ENCODE peak calls at places on chromosomes 1 and 21, in five cellular contexts. G is AG09309, M is brain microvascular endothelial cell, D is astrocyte of the spinal cord, A is cardiac muscle cell. X is an unnamed sample.

GRCh38 chr1:63662846-63663245 is 69.6 kb downstream of the PGM1 start:
- DNase-seq in G (no peak), M (peak), D (peak), A (no peak), X (no peak)

GRCh38 chr1:77655431-77655974 is 27.0 kb downstream of the ZZZ3 start:
- DNase-seq in G (no peak), M (no peak), D (no peak), A (peak), X (no peak)

GRCh38 chr1:206579747-206580437 is 32.4 kb downstream of the EIF2D start:
- DNase-seq in G (peak), M (no peak), D (peak), A (no peak), X (no peak)

GRCh38 chr1:60063561-60063960 is 10.0 kb downstream of the C1orf87 start:
- DNase-seq in G (no peak), M (no peak), D (no peak), A (no peak), X (no peak)

GRCh38 chr1:88736633-88737248 is 52.7 kb downstream of the PKN2 start:
- DNase-seq in G (peak), M (peak), D (peak), A (no peak), X (no peak)

GRCh38 chr1:227357229-227358078 is 39.2 kb upstream of the CDC42BPA start:
- DNase-seq in G (no peak), M (peak), D (peak), A (peak), X (no peak)

GRCh38 chr1:92425617-92426016 is 61.1 kb downstream of the GFI1 start:
- DNase-seq in G (no peak), M (no peak), D (no peak), A (no peak), X (no peak)

GRCh38 chr1:225746361-225747179 is 31.1 kb upstream of the SRP9 start:
- DNase-seq in G (peak), M (peak), D (peak), A (no peak), X (no peak)

GRCh38 chr1:1605034-1605591 is 5.2 kb upstream of the FNDC10 start:
- DNase-seq in G (no peak), M (no peak), D (no peak), A (no peak), X (peak)

GRCh38 chr1:86018311-86018923 is 138.2 kb downstream of the COL24A1 start:
- DNase-seq in G (no peak), M (peak), D (peak), A (peak), X (no peak)

GRCh38 chr1:101025283-101025679 is 303 bp downstream of the DPH5 start:
- DNase-seq in G (no peak), M (no peak), D (no peak), A (peak), X (no peak)

GRCh38 chr1:53197301-53198205 is 929 bp downstream of the CPT2 start:
- DNase-seq in G (no peak), M (no peak), D (no peak), A (peak), X (no peak)

GRCh38 chr1:47914218-47914937 is 82.8 kb downstream of the TRABD2B start:
- DNase-seq in G (no peak), M (no peak), D (no peak), A (no peak), X (no peak)

GRCh38 chr1:31793086-31793485 is 22.7 kb downstream of the SPOCD1 start:
- DNase-seq in G (no peak), M (no peak), D (no peak), A (no peak), X (no peak)

GRCh38 chr1:90881034-90881433 is 140.8 kb downstream of the ZNF644 start:
- DNase-seq in G (no peak), M (no peak), D (no peak), A (no peak), X (no peak)

GRCh38 chr1:231214918-231215675 is 25.9 kb upstream of the GNPAT start:
- DNase-seq in G (no peak), M (no peak), D (no peak), A (no peak), X (no peak)

GRCh38 chr1:33927721-33928120 is 63.8 kb downstream of the HMGB4 start:
- DNase-seq in G (no peak), M (no peak), D (no peak), A (no peak), X (no peak)

GRCh38 chr1:147389532-147390184 is 147.2 kb downstream of the CHD1L start:
- DNase-seq in G (peak), M (peak), D (peak), A (peak), X (no peak)

GRCh38 chr1:21072721-21073120 is 104.0 kb downstream of the EIF4G3 start:
- DNase-seq in G (peak), M (peak), D (peak), A (no peak), X (no peak)

GRCh38 chr21:15063081-15063820 is 1.5 kb downstream of the NRIP1 start:
- DNase-seq in G (no peak), M (no peak), D (peak), A (peak), X (no peak)

GRCh38 chr1:66207484-66207883 is 326.5 kb upstream of the SGIP1 start:
- DNase-seq in G (peak), M (peak), D (peak), A (no peak), X (no peak)

GRCh38 chr1:160284220-160284781 is 632 bp downstream of the PEX19 start:
- DNase-seq in G (no peak), M (peak), D (peak), A (peak), X (no peak)

GRCh38 chr1:86052948-86053698 is 103.4 kb downstream of the COL24A1 start:
- DNase-seq in G (no peak), M (no peak), D (no peak), A (no peak), X (no peak)

GRCh38 chr1:231666957-231667601 is 40.5 kb downstream of the DISC1 start:
- DNase-seq in G (no peak), M (no peak), D (no peak), A (peak), X (no peak)

GRCh38 chr1:167666416-167666815 is 36.4 kb downstream of the RCSD1 start:
- DNase-seq in G (peak), M (peak), D (peak), A (no peak), X (no peak)

GRCh38 chr1:2411801-2412394 is 466 bp downstream of the PEX10 start:
- DNase-seq in G (no peak), M (no peak), D (no peak), A (no peak), X (no peak)

GRCh38 chr1:14672030-14672429 is 73.5 kb downstream of the KAZN start:
- DNase-seq in G (no peak), M (no peak), D (no peak), A (no peak), X (no peak)

GRCh38 chr21:36723371-36723881 is 24.5 kb downstream of the SIM2 start:
- DNase-seq in G (no peak), M (no peak), D (no peak), A (no peak), X (no peak)

GRCh38 chr21:31974454-31974985 is 101.7 kb downstream of the HUNK start:
- DNase-seq in G (no peak), M (no peak), D (no peak), A (no peak), X (no peak)

GRCh38 chr1:47935856-47936255 is 61.3 kb downstream of the TRABD2B start:
- DNase-seq in G (no peak), M (no peak), D (no peak), A (no peak), X (no peak)

GRCh38 chr21:21001591-21002100 is 3.4 kb downstream of the NCAM2 start:
- DNase-seq in G (no peak), M (no peak), D (no peak), A (no peak), X (no peak)

GRCh38 chr1:53516181-53516580 is 57.0 kb downstream of the DMRTB1 start:
- DNase-seq in G (no peak), M (no peak), D (no peak), A (no peak), X (no peak)

GRCh38 chr1:153881764-153882163 is 41.0 kb downstream of the GATAD2B start:
- DNase-seq in G (no peak), M (peak), D (peak), A (no peak), X (no peak)

GRCh38 chr1:67896826-67897225 is 63.6 kb upstream of the GNG12 start:
- DNase-seq in G (no peak), M (no peak), D (no peak), A (no peak), X (no peak)

GRCh38 chr1:159924791-159925712 is at the start of gene TAGLN2:
- DNase-seq in G (peak), M (peak), D (peak), A (peak), X (peak)

GRCh38 chr1:184141481-184141880 is 90.0 kb downstream of the TSEN15 start:
- DNase-seq in G (no peak), M (no peak), D (no peak), A (no peak), X (no peak)

GRCh38 chr1:246786606-246787238 is 62.5 kb downstream of the SCCPDH start:
- DNase-seq in G (no peak), M (no peak), D (no peak), A (no peak), X (no peak)

DNA sequence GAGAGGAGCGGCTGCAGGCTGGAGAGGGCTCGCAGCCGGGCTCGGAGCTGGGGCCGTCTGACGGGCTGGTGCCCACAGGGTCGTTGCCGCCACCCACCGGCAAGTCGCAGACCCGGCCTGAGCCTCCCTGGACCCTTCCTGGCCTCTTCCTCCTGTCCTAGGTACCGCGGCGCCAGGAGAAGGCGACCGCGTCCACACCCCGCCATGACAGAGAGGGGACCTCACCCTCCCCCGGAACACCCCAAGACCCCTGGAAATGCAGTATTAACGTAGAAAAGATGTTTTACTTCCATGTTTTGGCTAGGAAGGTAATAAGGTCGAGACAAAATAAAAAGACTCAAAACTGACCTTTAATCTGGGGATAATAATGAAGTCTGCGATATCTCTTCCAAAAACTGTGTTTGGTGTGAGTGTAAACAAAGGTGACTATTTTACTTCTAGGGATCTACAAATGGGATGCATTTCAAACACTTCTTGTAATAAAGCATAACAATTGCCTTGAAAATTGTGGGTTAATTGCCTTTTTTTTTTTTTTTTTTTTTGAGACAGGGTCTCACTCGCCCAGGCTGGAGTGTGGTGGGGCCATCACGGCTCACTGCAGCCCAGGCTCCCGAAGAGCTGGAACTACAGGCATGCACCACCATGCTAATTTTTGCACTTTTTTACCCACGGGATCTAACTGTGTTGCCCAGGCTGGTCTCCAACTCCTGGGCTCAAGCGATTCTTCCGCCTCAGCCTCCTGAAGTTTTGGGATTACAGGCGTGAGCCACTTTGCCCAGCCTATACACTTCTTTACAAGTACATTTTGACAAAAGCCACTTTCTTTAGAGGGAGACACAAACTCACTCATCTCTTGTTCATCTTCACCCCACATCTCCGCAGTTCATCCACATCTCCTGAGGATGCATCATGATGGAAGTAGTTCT is 838 bp upstream of the RSRP1 start:
- DNase-seq in G (no peak), M (no peak), D (no peak), A (no peak), X (peak)
- TF ChIP-seq CTCF in G (peak), M (peak), D (peak), A (peak), X (peak)

GRCh38 chr1:223479718-223480425 is 86.7 kb downstream of the CCDC185 start:
- DNase-seq in G (no peak), M (no peak), D (no peak), A (peak), X (no peak)
- TF ChIP-seq CTCF in G (no peak), M (no peak), D (no peak), A (no peak), X (no peak)

DNA sequence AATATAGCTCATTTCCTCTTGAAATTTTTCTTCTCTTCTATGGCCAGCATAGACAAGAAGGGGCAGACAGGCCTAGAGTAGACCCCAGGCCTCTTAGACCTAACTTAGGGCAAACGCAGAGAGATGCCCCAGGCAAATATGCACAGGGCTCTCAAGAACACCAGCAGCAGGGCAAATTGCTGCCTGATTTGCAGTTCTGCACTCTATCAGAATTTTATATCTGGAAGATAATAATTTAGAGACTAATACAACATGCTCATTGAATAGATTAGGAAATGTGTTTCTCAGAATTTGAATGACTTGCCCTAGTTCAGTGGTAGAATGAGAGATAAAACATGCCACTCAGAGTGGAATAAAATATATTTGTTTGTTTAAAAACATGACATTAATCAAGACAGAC is 200.4 kb upstream of the ADGRL2 start:
- DNase-seq in G (no peak), M (no peak), D (no peak), A (no peak), X (no peak)
- TF ChIP-seq CTCF in G (no peak), M (no peak), D (no peak), A (no peak), X (no peak)

GRCh38 chr21:41774467-41775151 is 7.8 kb upstream of the RIPK4 start:
- DNase-seq in G (no peak), M (no peak), D (no peak), A (no peak), X (no peak)

GRCh38 chr21:41771625-41771945 is 4.7 kb upstream of the RIPK4 start:
- DNase-seq in G (no peak), M (no peak), D (no peak), A (no peak), X (no peak)

GRCh38 chr21:41770901-41771624 is 4.2 kb upstream of the RIPK4 start:
- DNase-seq in G (no peak), M (no peak), D (no peak), A (no peak), X (no peak)

GRCh38 chr21:41769933-41770332 is 3.1 kb upstream of the RIPK4 start:
- DNase-seq in G (no peak), M (no peak), D (no peak), A (no peak), X (no peak)

DNA sequence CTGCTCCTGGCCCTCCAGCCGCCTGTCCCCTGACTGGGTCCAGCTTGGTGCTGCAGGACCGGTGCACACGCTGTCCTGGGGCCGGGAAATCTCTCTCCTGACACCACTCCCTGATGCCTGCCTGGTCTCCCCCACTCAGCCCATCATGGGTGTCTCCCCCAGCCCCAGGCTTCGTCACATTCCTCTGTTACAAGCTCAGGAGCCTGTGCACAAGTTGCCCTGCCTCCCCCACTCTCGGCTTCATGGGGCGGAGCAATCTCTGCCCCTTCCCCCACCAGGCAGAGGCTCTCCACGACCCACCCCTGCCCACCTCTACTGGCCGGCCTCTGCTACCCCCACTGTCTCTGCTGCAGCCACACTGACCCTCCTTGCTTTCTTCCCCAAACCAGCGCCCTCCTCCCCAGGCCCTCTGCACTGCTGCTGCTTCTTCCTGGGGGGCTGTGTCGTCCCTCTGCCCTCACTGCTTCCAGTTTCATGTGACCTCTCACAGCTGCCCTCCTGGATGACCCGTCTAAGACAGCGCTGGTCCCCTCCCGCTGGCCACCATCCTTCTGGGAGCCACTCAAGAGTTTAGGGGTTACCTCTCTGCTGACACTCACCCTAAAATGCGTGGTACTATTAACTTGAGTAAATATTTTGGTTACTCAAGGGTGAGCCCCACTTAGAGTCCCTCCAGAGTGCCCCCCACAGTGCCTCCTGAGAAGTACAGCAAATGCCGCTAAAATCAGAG is 5.7 kb upstream of the RIPK4 start:
- DNase-seq in G (no peak), M (no peak), D (no peak), A (no peak), X (no peak)
- TF ChIP-seq CTCF in G (no peak), M (no peak), D (no peak), A (no peak), X (no peak)

X was measured in type B pancreatic cell.